ENCODE peak calls at places on chromosomes 5 and 9, in four cellular contexts. K is HepG2, A is WTC11, Y is GM12878. H is an unnamed sample.

GRCh38 chr5:68533571-68534051 is 318.1 kb downstream of the PIK3R1 start:
- DNase-seq in K (no peak), A (no peak), Y (no peak), H (no peak)

GRCh38 chr5:172437445-172438303 is 16.7 kb downstream of the SH3PXD2B start:
- DNase-seq in K (peak; percentile 23), A (no peak), Y (no peak), H (peak; percentile 17)

GRCh38 chr5:77258652-77259051 is 48.2 kb downstream of the PDE8B start:
- DNase-seq in K (no peak), A (no peak), Y (no peak), H (no peak)

GRCh38 chr9:114271556-114272510 is 51.1 kb upstream of the ORM1 start:
- DNase-seq in K (peak; percentile 28), A (peak; percentile 58), Y (no peak), H (peak; percentile 20)

GRCh38 chr9:20512106-20512505 is 110.2 kb downstream of the MLLT3 start:
- DNase-seq in K (no peak), A (no peak), Y (no peak), H (no peak)

GRCh38 chr9:95505676-95506437 is 10.9 kb downstream of the PTCH1 start:
- DNase-seq in K (peak; percentile 70), A (peak; percentile 66), Y (no peak), H (peak; percentile 86)

GRCh38 chr9:126860757-126861466 is 473 bp downstream of the ZBTB34 start:
- DNase-seq in K (no peak), A (peak; percentile 45), Y (no peak), H (peak; percentile 33)

GRCh38 chr5:56269216-56269927 is 36.2 kb upstream of the ANKRD55 start:
- DNase-seq in K (peak; percentile 65), A (no peak), Y (peak; percentile 55), H (peak; percentile 25)

GRCh38 chr9:119961774-119962408 is 592.7 kb upstream of the BRINP1 start:
- DNase-seq in K (peak; percentile 12), A (peak; percentile 84), Y (no peak), H (peak; percentile 52)

GRCh38 chr5:113337515-113338140 is 97.2 kb downstream of the TSSK1B start:
- DNase-seq in K (no peak), A (no peak), Y (no peak), H (no peak)

GRCh38 chr5:38938424-38938823 is 92.6 kb downstream of the OSMR start:
- DNase-seq in K (no peak), A (no peak), Y (no peak), H (no peak)

GRCh38 chr5:127306036-127306435 is 15.4 kb downstream of the MEGF10 start:
- DNase-seq in K (no peak), A (no peak), Y (no peak), H (no peak)

GRCh38 chr9:20473566-20474116 is 148.7 kb downstream of the MLLT3 start:
- DNase-seq in K (no peak), A (no peak), Y (no peak), H (no peak)

GRCh38 chr9:36263662-36264061 is 5.4 kb upstream of the GNE start:
- DNase-seq in K (no peak), A (no peak), Y (no peak), H (no peak)

GRCh38 chr5:163395794-163396193 is 41.6 kb upstream of the CCNG1 start:
- DNase-seq in K (no peak), A (no peak), Y (no peak), H (no peak)

GRCh38 chr9:128628471-128629048 is 28.1 kb downstream of the DYNC2I2 start:
- DNase-seq in K (peak; percentile 23), A (no peak), Y (no peak), H (peak; percentile 64)

GRCh38 chr5:125981016-125981415 is 442.2 kb upstream of the GRAMD2B start:
- DNase-seq in K (no peak), A (no peak), Y (no peak), H (no peak)

GRCh38 chr5:138536665-138537315 is 6.2 kb downstream of the ETF1 start:
- DNase-seq in K (peak; percentile 43), A (peak; percentile 17), Y (no peak), H (peak; percentile 39)

GRCh38 chr5:76500633-76501393 is 97.7 kb downstream of the IQGAP2 start:
- DNase-seq in K (no peak), A (no peak), Y (no peak), H (no peak)

GRCh38 chr5:4700082-4700481 is 440.0 kb upstream of the ADAMTS16 start:
- DNase-seq in K (peak; percentile 4), A (peak; percentile 85), Y (no peak), H (peak; percentile 10)

GRCh38 chr5:161378701-161379100 is 167.8 kb downstream of the GABRB2 start:
- DNase-seq in K (no peak), A (no peak), Y (no peak), H (no peak)

GRCh38 chr5:36644727-36645126 is 38.3 kb downstream of the SLC1A3 start:
- DNase-seq in K (no peak), A (no peak), Y (no peak), H (no peak)

GRCh38 chr5:30539004-30539634 is 654.4 kb upstream of the CDH6 start:
- DNase-seq in K (no peak), A (peak; percentile 24), Y (no peak), H (no peak)

GRCh38 chr5:157215143-157215825 is 34.6 kb downstream of the ITK start:
- DNase-seq in K (no peak), A (no peak), Y (peak; percentile 61), H (no peak)

DNA sequence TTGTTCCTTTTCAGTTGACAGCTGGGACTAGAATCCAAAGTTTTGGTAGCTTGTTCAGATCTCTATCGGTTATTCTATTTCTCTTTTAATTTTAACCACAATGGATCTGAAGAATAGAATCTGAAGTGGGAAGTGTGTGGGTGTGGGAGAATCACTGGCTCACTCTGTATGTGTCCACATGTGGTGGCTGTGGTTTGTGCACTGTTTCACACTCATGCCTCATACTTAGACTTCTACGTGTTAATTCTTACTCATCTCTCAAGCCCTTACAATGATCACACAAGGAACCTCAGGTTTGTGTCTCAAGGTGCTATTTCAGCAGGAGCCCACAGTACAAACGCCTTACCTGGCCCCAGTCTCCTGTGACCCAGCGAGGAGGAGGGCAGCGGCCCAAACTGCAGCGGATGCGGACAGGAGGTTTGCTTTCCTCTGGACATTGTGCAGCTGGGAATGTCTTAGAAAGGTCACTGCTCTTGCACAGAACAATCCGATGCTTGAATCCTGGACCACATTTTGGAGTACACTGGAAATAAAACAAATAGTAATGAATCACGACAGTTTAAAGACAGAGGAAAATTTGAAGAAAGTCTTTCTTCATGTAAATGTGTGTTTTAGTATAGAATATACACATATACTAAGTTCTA is 309.1 kb downstream of the ADAMTS6 start:
- DNase-seq in K (no peak), A (no peak), Y (peak; percentile 48), H (no peak)
- TF ChIP-seq CREM in K (no peak), A (no peak), Y (peak; percentile 78), H (no peak)

DNA sequence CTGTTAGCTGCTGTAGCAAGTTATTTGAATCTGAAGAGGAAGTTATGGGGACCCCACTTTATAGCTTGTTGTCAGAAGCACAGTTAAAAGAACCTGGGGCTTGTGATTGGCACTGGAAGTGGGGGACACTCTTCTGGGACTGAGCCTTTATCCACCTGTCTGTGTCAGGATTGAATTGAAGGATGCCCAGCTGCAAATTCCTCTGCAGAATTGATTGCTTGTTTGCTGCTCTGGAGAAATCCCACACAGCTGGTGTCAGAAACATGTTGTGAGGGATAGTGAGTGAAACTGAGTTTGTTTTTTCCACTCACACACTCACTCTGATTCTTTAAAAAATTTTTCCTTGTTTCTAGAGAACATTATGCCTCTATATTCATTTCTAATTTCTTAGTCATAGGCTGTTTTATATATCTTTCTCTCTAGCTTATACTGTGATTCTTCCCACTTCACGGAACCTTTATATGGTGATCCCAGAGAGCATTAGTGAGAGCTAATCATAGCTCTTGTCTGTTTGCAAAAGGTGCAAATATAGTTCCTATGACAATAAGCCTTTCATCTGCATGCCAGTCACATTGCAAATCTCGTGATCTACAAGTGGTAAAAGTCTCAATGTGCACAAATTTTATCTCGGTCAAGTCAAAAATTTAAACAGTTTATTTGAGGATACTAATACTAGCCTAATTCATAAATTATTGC is 188.5 kb upstream of the EDIL3 start:
- DNase-seq in K (no peak), A (no peak), Y (no peak), H (no peak)
- TF ChIP-seq MAX in K (no peak), A (no peak), Y (no peak), H (no peak)

GRCh38 chr9:113219186-113219936 is 1.7 kb downstream of the FKBP15 start:
- DNase-seq in K (no peak), A (no peak), Y (no peak), H (no peak)

GRCh38 chr9:113220467-113221002 is 542 bp downstream of the FKBP15 start:
- DNase-seq in K (no peak), A (no peak), Y (no peak), H (no peak)

GRCh38 chr9:113221003-113221799 is at the start of the genes FKBP15 and SLC31A1:
- DNase-seq in K (peak; percentile 95), A (peak; percentile 99), Y (peak; percentile 94), H (peak; percentile 99)

GRCh38 chr9:113221800-113222481 is 597 bp downstream of the SLC31A1 start:
- DNase-seq in K (peak; percentile 15), A (no peak), Y (no peak), H (peak; percentile 17)

DNA sequence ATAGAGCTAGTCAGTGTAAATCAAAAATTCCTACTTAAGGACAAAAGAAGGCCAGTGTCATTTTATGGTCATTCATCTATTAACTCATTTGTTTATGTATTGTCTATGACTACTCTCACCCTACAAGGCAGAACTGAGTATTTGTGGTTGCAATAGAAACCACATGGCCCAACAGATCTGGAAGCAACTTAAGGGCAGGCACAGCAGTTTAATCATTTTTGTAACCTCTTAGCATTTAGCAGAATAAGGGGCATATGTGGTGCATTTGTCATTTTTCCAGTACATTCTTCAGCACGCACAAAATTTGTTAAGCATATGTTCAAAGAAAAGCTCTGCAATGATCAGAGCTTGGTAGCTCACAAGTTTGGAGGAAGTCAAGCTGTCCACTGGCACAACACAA is 1.1 kb downstream of the FKBP15 start:
- DNase-seq in K (no peak), A (no peak), Y (peak; percentile 77), H (no peak)
- TF ChIP-seq CREM in K (no peak), A (no peak), Y (peak; percentile 75), H (no peak)

GRCh38 chr5:82364497-82364896 is 86.3 kb upstream of the RPS23 start:
- DNase-seq in K (no peak), A (no peak), Y (no peak), H (no peak)
- TF ChIP-seq MAX in K (no peak), A (no peak), Y (no peak), H (no peak)

H was measured in K562.